ENCODE peak calls at places on chromosomes 3 and 15, in four cellular contexts. X is H1, G is K562, N is GM12878. M is an unnamed sample.

GRCh38 chr3:12255393-12255792 is 33.5 kb upstream of the PPARG start:
- DNase-seq in N (no peak), X (no peak), G (no peak), M (peak; percentile 27)

GRCh38 chr3:54999801-55000200 is 71.9 kb upstream of the LRTM1 start:
- DNase-seq in N (no peak), X (no peak), G (no peak), M (no peak)

GRCh38 chr3:13277130-13277783 is 142.9 kb downstream of the NUP210 start:
- DNase-seq in G (no peak), N (no peak), X (no peak), M (no peak)

GRCh38 chr15:69727257-69727924 is 274.8 kb downstream of the RPLP1 start:
- DNase-seq in N (no peak), X (peak; percentile 49), G (no peak), M (no peak)

GRCh38 chr15:98025237-98025636 is 64.7 kb downstream of the ARRDC4 start:
- DNase-seq in N (no peak), G (no peak), X (no peak), M (no peak)

GRCh38 chr15:84797801-84798200 is 19.4 kb upstream of the ALPK3 start:
- DNase-seq in N (no peak), G (no peak), X (no peak), M (no peak)

GRCh38 chr15:57231559-57231958 is 144.7 kb upstream of the CGNL1 start:
- DNase-seq in X (no peak), G (no peak), N (no peak), M (no peak)

GRCh38 chr3:183178833-183179549 is 16.5 kb upstream of the LAMP3 start:
- DNase-seq in G (peak; percentile 67), N (no peak), X (peak; percentile 77), M (no peak)

GRCh38 chr3:64685331-64685799 is 2.4 kb downstream of the ADAMTS9 start:
- DNase-seq in G (no peak), X (no peak), N (no peak), M (no peak)

GRCh38 chr3:61806810-61807209 is 245.4 kb downstream of the PTPRG start:
- DNase-seq in X (no peak), G (no peak), N (no peak), M (no peak)

GRCh38 chr3:155465664-155466063 is 172.2 kb upstream of the STRIT1 start:
- DNase-seq in N (no peak), G (no peak), X (no peak), M (no peak)

GRCh38 chr3:100761211-100761921 is 52.1 kb downstream of the TFG start:
- DNase-seq in G (no peak), N (no peak), X (no peak), M (peak; percentile 2)

GRCh38 chr3:61772439-61772838 is 211.1 kb downstream of the PTPRG start:
- DNase-seq in N (no peak), X (no peak), G (no peak), M (no peak)

DNA sequence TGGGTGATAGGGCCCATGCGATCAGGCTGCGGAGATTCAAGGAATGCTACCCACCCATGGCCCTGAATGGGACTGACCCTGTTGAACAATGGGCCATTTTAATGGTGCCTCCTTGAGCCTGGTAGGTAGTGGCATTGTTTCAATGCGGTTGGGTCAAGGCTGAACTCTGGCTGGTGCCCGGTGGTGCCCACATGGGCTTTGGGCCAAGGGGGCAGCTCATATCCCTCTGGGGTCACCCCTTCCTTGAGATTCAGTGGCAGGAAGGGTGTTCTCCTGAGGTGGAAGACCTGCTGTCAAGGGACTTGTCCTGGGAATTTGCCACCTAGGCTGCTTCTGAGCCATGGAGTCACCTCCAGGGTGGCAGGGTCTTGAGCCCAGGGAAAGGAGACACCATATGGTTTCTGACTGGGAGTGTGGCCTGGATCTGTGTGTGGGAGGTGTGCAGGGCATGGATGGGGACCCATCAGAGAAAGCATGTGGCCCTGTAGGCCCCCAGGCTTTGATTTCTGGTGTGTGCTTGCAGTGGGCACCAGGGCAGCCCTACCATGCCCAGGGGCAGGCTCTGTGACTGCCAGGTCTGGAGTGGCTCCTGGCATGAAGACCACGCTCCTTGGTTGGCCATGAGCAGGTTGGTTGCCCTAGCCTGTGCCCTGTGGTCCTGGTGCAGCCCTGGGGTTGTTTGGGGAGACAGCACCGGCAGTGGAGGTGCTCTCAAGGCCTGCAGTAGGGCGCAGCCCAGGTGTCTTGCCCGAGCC is 199.9 kb downstream of the UBE3A start:
- DNase-seq in G (no peak), X (no peak), N (no peak), M (no peak)
- H3K9me3 ChIP-seq in G (no peaks in the 10 kb centered on the region), X (peaks cover 69% of the 10 kb centered on the region), N (no peaks in the 10 kb centered on the region), M (peaks cover 100% of the 10 kb centered on the region)

DNA sequence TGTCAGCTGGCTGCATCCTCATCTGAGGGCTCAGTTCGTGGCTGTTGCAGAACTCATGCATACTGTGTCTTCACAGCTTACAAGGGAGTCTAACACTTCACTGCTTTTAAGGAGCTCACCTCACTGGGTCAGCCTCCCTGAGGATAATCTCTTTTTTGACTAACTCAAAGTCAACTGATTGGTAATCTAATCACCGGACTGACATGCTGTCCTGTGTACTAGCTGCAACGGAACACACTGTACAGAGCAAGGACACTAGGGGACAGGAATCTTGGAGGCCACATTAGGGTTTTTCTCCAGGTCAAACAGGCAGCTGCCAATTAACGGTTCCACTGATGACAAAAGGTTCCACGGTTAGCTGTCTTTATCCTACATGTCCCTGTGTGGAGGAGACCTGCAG is 1006.7 kb upstream of the SEMA6D start:
- DNase-seq in X (no peak), N (no peak), G (no peak), M (no peak)
- TF ChIP-seq GABPA in X (no peak), N (no peak), G (no peak), M (no peak)

GRCh38 chr15:33737687-33738606 is 230.3 kb upstream of the CHRM5 start:
- DNase-seq in G (peak; percentile 63), X (peak; percentile 79), N (no peak), M (peak; percentile 25)

GRCh38 chr15:33742286-33742685 is 226.0 kb upstream of the CHRM5 start:
- DNase-seq in G (no peak), X (no peak), N (no peak), M (no peak)

GRCh38 chr15:33742807-33743206 is 225.5 kb upstream of the CHRM5 start:
- DNase-seq in G (no peak), N (no peak), X (no peak), M (no peak)

GRCh38 chr15:33735637-33736247 is 232.6 kb upstream of the CHRM5 start:
- DNase-seq in G (peak; percentile 21), X (no peak), N (no peak), M (peak; percentile 13)

GRCh38 chr15:33738941-33739664 is 229.2 kb upstream of the CHRM5 start:
- DNase-seq in N (no peak), G (no peak), X (no peak), M (no peak)
- TF ChIP-seq KDM1A in N (no peak), G (no peak), X (no peak), M (no peak)

GRCh38 chr3:31132132-31132769 is 237.8 kb upstream of the GADL1 start:
- DNase-seq in X (no peak), N (peak; percentile 21), G (no peak), M (peak; percentile 39)
- H3K9me3 ChIP-seq in X (no peaks in the 10 kb centered on the region), N (no peaks in the 10 kb centered on the region), G (no peaks in the 10 kb centered on the region), M (no peaks in the 10 kb centered on the region)

DNA sequence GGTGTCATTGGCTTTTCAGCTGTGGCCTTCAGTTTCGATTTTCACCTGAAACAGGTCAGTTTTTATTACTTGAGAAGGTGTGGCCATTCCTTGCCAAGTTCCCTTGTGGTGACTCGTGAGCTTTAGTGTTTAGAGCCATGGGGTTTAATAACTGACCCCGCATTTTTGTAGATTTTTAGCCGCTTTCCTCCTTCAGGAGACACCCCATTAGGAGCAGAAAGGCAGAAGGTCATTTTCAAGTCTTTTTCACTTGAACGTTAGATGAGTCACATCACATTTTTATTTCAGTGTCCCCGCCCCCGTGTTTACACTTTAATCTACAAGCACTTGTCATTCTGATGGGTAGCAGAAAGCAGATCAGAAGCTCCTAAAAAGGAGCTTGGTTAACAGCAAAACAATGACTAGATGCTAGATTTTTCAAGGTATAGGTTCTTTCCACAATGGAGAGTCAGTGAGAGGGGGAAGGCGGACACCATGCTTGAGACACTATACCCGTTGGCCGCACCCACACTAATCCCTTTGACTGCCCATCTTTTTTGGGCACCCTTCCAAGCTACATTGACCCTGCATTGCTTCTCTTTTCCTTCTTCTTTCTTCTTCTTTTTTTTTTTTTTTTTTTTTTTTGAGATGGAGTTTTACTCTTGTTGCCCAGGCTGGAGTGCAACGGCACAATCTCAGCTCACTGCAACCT is 132.7 kb downstream of the GHSR start:
- DNase-seq in X (no peak), G (peak; percentile 32), N (no peak), M (no peak)
- TF ChIP-seq GABPA in X (no peak), G (no peak), N (no peak), M (no peak)

GRCh38 chr3:141644931-141645330 is 93.2 kb upstream of the RNF7 start:
- DNase-seq in N (no peak), X (peak; percentile 97), G (peak; percentile 72), M (peak; percentile 67)
- TF ChIP-seq KDM1A in N (no peak), X (no peak), G (no peak), M (no peak)

GRCh38 chr15:68103603-68104002 is 49.5 kb downstream of the PIAS1 start:
- DNase-seq in X (no peak), G (no peak), N (no peak), M (no peak)

GRCh38 chr15:68096099-68096498 is 42.0 kb downstream of the PIAS1 start:
- DNase-seq in X (no peak), N (no peak), G (no peak), M (no peak)

GRCh38 chr15:68100194-68100593 is 46.1 kb downstream of the PIAS1 start:
- DNase-seq in N (no peak), X (no peak), G (no peak), M (no peak)

GRCh38 chr15:68097029-68097428 is 42.9 kb downstream of the PIAS1 start:
- DNase-seq in X (no peak), G (no peak), N (no peak), M (no peak)

GRCh38 chr15:68098465-68098864 is 44.4 kb downstream of the PIAS1 start:
- DNase-seq in N (no peak), G (no peak), X (no peak), M (no peak)
- H3K9me3 ChIP-seq in N (peaks cover 22% of the 10 kb centered on the region), G (peaks cover 8% of the 10 kb centered on the region), X (peaks cover 4% of the 10 kb centered on the region), M (peaks cover 12% of the 10 kb centered on the region)

M was measured in HepG2.